ENCODE peak calls at places on chromosomes 2 and 18, in ten cellular contexts. One of them, this sample, is unnamed. For H3K9me3, the result is how much of the 10 kb centered on the place peaks cover.

GRCh38 chr2:203451686-203452085 is 83.4 kb downstream of the RAPH1 start:
- DNase-seq in heart right ventricle: no peak
- DNase-seq in Peyer's patch: no peak
- DNase-seq in SJCRH30: no peak
- DNase-seq in mammary epithelial cell: no peak
- DNase-seq in endothelial cell of umbilical vein: no peak
- DNase-seq in adrenal gland: no peak
- DNase-seq in fibroblast of lung: no peak
- DNase-seq in pancreas: no peak
- DNase-seq in CD8-positive, alpha-beta T cell: no peak
- DNase-seq in this sample: no peak

GRCh38 chr18:12862874-12863482 is 21.1 kb downstream of the PTPN2 start:
- DNase-seq in heart right ventricle: no peak
- DNase-seq in Peyer's patch: no peak
- DNase-seq in SJCRH30: no peak
- DNase-seq in mammary epithelial cell: no peak
- DNase-seq in endothelial cell of umbilical vein: no peak
- DNase-seq in adrenal gland: no peak
- DNase-seq in fibroblast of lung: no peak
- DNase-seq in pancreas: no peak
- DNase-seq in CD8-positive, alpha-beta T cell: no peak
- DNase-seq in this sample: no peak

GRCh38 chr2:204625135-204625534 is 79.9 kb downstream of the PARD3B start:
- DNase-seq in heart right ventricle: no peak
- DNase-seq in Peyer's patch: no peak
- DNase-seq in SJCRH30: no peak
- DNase-seq in mammary epithelial cell: peak
- DNase-seq in endothelial cell of umbilical vein: peak
- DNase-seq in adrenal gland: no peak
- DNase-seq in fibroblast of lung: peak
- DNase-seq in pancreas: no peak
- DNase-seq in CD8-positive, alpha-beta T cell: no peak
- DNase-seq in this sample: no peak

GRCh38 chr2:192126912-192127311 is 67.8 kb downstream of the TMEFF2 start:
- DNase-seq in heart right ventricle: no peak
- DNase-seq in Peyer's patch: no peak
- DNase-seq in SJCRH30: no peak
- DNase-seq in mammary epithelial cell: no peak
- DNase-seq in endothelial cell of umbilical vein: no peak
- DNase-seq in adrenal gland: no peak
- DNase-seq in fibroblast of lung: no peak
- DNase-seq in pancreas: no peak
- DNase-seq in CD8-positive, alpha-beta T cell: no peak
- DNase-seq in this sample: no peak

GRCh38 chr2:178482437-178482836 is 2.2 kb downstream of the PLEKHA3 start:
- DNase-seq in heart right ventricle: no peak
- DNase-seq in Peyer's patch: no peak
- DNase-seq in SJCRH30: no peak
- DNase-seq in mammary epithelial cell: no peak
- DNase-seq in endothelial cell of umbilical vein: no peak
- DNase-seq in adrenal gland: no peak
- DNase-seq in fibroblast of lung: no peak
- DNase-seq in pancreas: no peak
- DNase-seq in CD8-positive, alpha-beta T cell: no peak
- DNase-seq in this sample: no peak

GRCh38 chr2:151238527-151239487 is 22.9 kb downstream of the RBM43 start:
- DNase-seq in heart right ventricle: peak
- DNase-seq in Peyer's patch: no peak
- DNase-seq in SJCRH30: peak
- DNase-seq in mammary epithelial cell: peak
- DNase-seq in endothelial cell of umbilical vein: peak
- DNase-seq in adrenal gland: peak
- DNase-seq in fibroblast of lung: peak
- DNase-seq in pancreas: peak
- DNase-seq in CD8-positive, alpha-beta T cell: peak
- DNase-seq in this sample: no peak

GRCh38 chr2:232979871-232980461 is 33.1 kb downstream of the NGEF start:
- DNase-seq in heart right ventricle: no peak
- DNase-seq in Peyer's patch: peak
- DNase-seq in SJCRH30: no peak
- DNase-seq in mammary epithelial cell: peak
- DNase-seq in endothelial cell of umbilical vein: no peak
- DNase-seq in adrenal gland: peak
- DNase-seq in fibroblast of lung: peak
- DNase-seq in pancreas: no peak
- DNase-seq in CD8-positive, alpha-beta T cell: no peak
- DNase-seq in this sample: no peak

GRCh38 chr2:10019174-10019971 is 24.0 kb upstream of the KLF11 start:
- DNase-seq in heart right ventricle: no peak
- DNase-seq in Peyer's patch: no peak
- DNase-seq in SJCRH30: no peak
- DNase-seq in mammary epithelial cell: peak
- DNase-seq in endothelial cell of umbilical vein: no peak
- DNase-seq in adrenal gland: no peak
- DNase-seq in fibroblast of lung: no peak
- DNase-seq in pancreas: no peak
- DNase-seq in CD8-positive, alpha-beta T cell: no peak
- DNase-seq in this sample: no peak

GRCh38 chr18:13527730-13528129 is 198.6 kb downstream of the FAM210A start:
- DNase-seq in heart right ventricle: no peak
- DNase-seq in Peyer's patch: no peak
- DNase-seq in SJCRH30: no peak
- DNase-seq in mammary epithelial cell: no peak
- DNase-seq in endothelial cell of umbilical vein: no peak
- DNase-seq in adrenal gland: peak
- DNase-seq in fibroblast of lung: no peak
- DNase-seq in pancreas: no peak
- DNase-seq in CD8-positive, alpha-beta T cell: no peak
- DNase-seq in this sample: no peak

GRCh38 chr2:61426267-61426897 is 44.5 kb downstream of the USP34 start:
- DNase-seq in heart right ventricle: no peak
- DNase-seq in Peyer's patch: peak
- DNase-seq in SJCRH30: no peak
- DNase-seq in mammary epithelial cell: peak
- DNase-seq in endothelial cell of umbilical vein: peak
- DNase-seq in adrenal gland: no peak
- DNase-seq in fibroblast of lung: no peak
- DNase-seq in pancreas: peak
- DNase-seq in CD8-positive, alpha-beta T cell: peak
- DNase-seq in this sample: peak

GRCh38 chr2:114368705-114369104 is 73.7 kb upstream of the DPP10 start:
- DNase-seq in heart right ventricle: no peak
- DNase-seq in Peyer's patch: no peak
- DNase-seq in SJCRH30: no peak
- DNase-seq in mammary epithelial cell: no peak
- DNase-seq in endothelial cell of umbilical vein: no peak
- DNase-seq in adrenal gland: no peak
- DNase-seq in fibroblast of lung: no peak
- DNase-seq in pancreas: no peak
- DNase-seq in CD8-positive, alpha-beta T cell: no peak
- DNase-seq in this sample: no peak

GRCh38 chr2:48018480-48018879 is 112.2 kb upstream of the FBXO11 start:
- DNase-seq in heart right ventricle: no peak
- DNase-seq in Peyer's patch: no peak
- DNase-seq in SJCRH30: no peak
- DNase-seq in mammary epithelial cell: no peak
- DNase-seq in endothelial cell of umbilical vein: no peak
- DNase-seq in adrenal gland: no peak
- DNase-seq in fibroblast of lung: no peak
- DNase-seq in pancreas: no peak
- DNase-seq in CD8-positive, alpha-beta T cell: no peak
- DNase-seq in this sample: no peak

GRCh38 chr2:48017136-48017535 is 110.8 kb upstream of the FBXO11 start:
- DNase-seq in heart right ventricle: no peak
- DNase-seq in Peyer's patch: no peak
- DNase-seq in SJCRH30: no peak
- DNase-seq in mammary epithelial cell: no peak
- DNase-seq in endothelial cell of umbilical vein: no peak
- DNase-seq in adrenal gland: no peak
- DNase-seq in fibroblast of lung: no peak
- DNase-seq in pancreas: no peak
- DNase-seq in CD8-positive, alpha-beta T cell: no peak
- DNase-seq in this sample: no peak

GRCh38 chr2:48016620-48017019 is 110.3 kb upstream of the FBXO11 start:
- DNase-seq in heart right ventricle: no peak
- DNase-seq in Peyer's patch: no peak
- DNase-seq in SJCRH30: no peak
- DNase-seq in mammary epithelial cell: no peak
- DNase-seq in endothelial cell of umbilical vein: no peak
- DNase-seq in adrenal gland: no peak
- DNase-seq in fibroblast of lung: no peak
- DNase-seq in pancreas: no peak
- DNase-seq in CD8-positive, alpha-beta T cell: peak
- DNase-seq in this sample: no peak
- H3K9me3 ChIP-seq in heart right ventricle: under half
- H3K9me3 ChIP-seq in Peyer's patch: under half
- H3K9me3 ChIP-seq in SJCRH30: under half
- H3K9me3 ChIP-seq in mammary epithelial cell: under half
- H3K9me3 ChIP-seq in endothelial cell of umbilical vein: under half
- H3K9me3 ChIP-seq in adrenal gland: under half
- H3K9me3 ChIP-seq in fibroblast of lung: under half
- H3K9me3 ChIP-seq in pancreas: under half
- H3K9me3 ChIP-seq in CD8-positive, alpha-beta T cell: under half
- H3K9me3 ChIP-seq in this sample: under half

GRCh38 chr2:148508878-148509702 is 135.5 kb upstream of the EPC2 start:
- DNase-seq in heart right ventricle: peak
- DNase-seq in Peyer's patch: peak
- DNase-seq in SJCRH30: peak
- DNase-seq in mammary epithelial cell: peak
- DNase-seq in endothelial cell of umbilical vein: peak
- DNase-seq in adrenal gland: peak
- DNase-seq in fibroblast of lung: peak
- DNase-seq in pancreas: peak
- DNase-seq in CD8-positive, alpha-beta T cell: peak
- DNase-seq in this sample: peak
- H3K4me3 ChIP-seq in heart right ventricle: no peak
- H3K4me3 ChIP-seq in Peyer's patch: peak
- H3K4me3 ChIP-seq in SJCRH30: peak
- H3K4me3 ChIP-seq in mammary epithelial cell: peak
- H3K4me3 ChIP-seq in endothelial cell of umbilical vein: no peak
- H3K4me3 ChIP-seq in adrenal gland: no peak
- H3K4me3 ChIP-seq in fibroblast of lung: no peak
- H3K4me3 ChIP-seq in pancreas: no peak
- H3K4me3 ChIP-seq in CD8-positive, alpha-beta T cell: peak
- H3K4me3 ChIP-seq in this sample: peak

DNA sequence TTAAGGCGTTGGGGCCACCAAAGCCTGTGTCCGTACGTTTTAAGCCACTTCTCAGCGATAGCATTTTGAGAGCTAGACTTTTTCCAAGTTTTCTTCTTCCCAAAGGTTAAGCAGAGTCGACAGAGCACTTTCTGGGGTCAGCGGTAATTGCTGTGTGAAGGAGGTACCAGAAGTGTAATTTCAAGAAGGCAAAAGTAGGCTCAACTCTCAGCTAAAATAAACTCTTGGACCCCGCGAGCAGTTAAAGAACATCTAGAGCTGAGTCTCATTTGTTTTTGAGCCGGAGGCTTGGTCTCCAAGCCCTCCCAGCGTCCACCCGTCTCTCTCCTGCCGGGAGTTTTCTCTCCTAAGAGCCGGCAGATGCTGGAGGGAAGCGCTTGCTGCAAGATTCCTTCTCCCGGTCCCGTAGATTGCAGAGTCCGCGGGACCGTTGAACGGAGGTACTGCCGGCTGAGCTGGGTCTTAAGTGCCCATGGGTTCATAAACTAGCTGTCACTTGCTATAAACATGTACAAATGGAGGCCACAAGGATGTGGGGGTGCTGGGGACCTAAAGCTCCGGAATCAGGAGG is 2.0 kb upstream of the PAX3 start:
- DNase-seq in heart right ventricle: no peak
- DNase-seq in Peyer's patch: no peak
- DNase-seq in SJCRH30: no peak
- DNase-seq in mammary epithelial cell: no peak
- DNase-seq in endothelial cell of umbilical vein: no peak
- DNase-seq in adrenal gland: no peak
- DNase-seq in fibroblast of lung: peak
- DNase-seq in pancreas: no peak
- DNase-seq in CD8-positive, alpha-beta T cell: no peak
- DNase-seq in this sample: no peak
- H3K9me3 ChIP-seq in heart right ventricle: under half
- H3K9me3 ChIP-seq in Peyer's patch: under half
- H3K9me3 ChIP-seq in SJCRH30: under half
- H3K9me3 ChIP-seq in mammary epithelial cell: under half
- H3K9me3 ChIP-seq in endothelial cell of umbilical vein: under half
- H3K9me3 ChIP-seq in adrenal gland: under half
- H3K9me3 ChIP-seq in fibroblast of lung: under half
- H3K9me3 ChIP-seq in pancreas: under half
- H3K9me3 ChIP-seq in CD8-positive, alpha-beta T cell: under half
- H3K9me3 ChIP-seq in this sample: under half

GRCh38 chr2:170743530-170744239 is 26.5 kb upstream of the ERICH2 start:
- DNase-seq in heart right ventricle: no peak
- DNase-seq in Peyer's patch: no peak
- DNase-seq in SJCRH30: no peak
- DNase-seq in mammary epithelial cell: no peak
- DNase-seq in endothelial cell of umbilical vein: no peak
- DNase-seq in adrenal gland: no peak
- DNase-seq in fibroblast of lung: no peak
- DNase-seq in pancreas: no peak
- DNase-seq in CD8-positive, alpha-beta T cell: no peak
- DNase-seq in this sample: no peak
- H3K4me3 ChIP-seq in heart right ventricle: no peak
- H3K4me3 ChIP-seq in Peyer's patch: no peak
- H3K4me3 ChIP-seq in SJCRH30: no peak
- H3K4me3 ChIP-seq in mammary epithelial cell: no peak
- H3K4me3 ChIP-seq in endothelial cell of umbilical vein: no peak
- H3K4me3 ChIP-seq in adrenal gland: no peak
- H3K4me3 ChIP-seq in fibroblast of lung: no peak
- H3K4me3 ChIP-seq in pancreas: no peak
- H3K4me3 ChIP-seq in CD8-positive, alpha-beta T cell: no peak
- H3K4me3 ChIP-seq in this sample: no peak

DNA sequence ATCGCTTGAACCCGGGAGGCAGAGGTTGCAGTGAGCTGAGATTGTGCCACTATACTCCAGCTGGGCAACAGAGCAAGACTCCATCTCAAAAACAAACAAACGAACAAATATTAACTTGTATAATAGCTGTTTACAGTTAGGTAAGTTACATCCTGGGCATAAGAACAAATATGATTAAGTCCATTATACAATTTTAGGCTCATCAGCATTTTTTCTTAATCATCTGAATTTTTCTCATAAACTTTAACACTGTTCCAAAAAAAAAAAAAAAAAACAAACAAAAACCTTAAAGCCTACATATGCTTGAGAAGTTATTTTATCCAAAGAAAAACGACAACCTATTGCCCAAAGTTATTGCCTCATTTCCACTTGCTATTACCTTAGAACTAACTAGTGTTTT is 1042.5 kb downstream of the DPP10 start:
- DNase-seq in heart right ventricle: no peak
- DNase-seq in Peyer's patch: no peak
- DNase-seq in SJCRH30: no peak
- DNase-seq in mammary epithelial cell: no peak
- DNase-seq in endothelial cell of umbilical vein: no peak
- DNase-seq in adrenal gland: no peak
- DNase-seq in fibroblast of lung: no peak
- DNase-seq in pancreas: no peak
- DNase-seq in CD8-positive, alpha-beta T cell: no peak
- DNase-seq in this sample: no peak
- H3K9me3 ChIP-seq in heart right ventricle: under half
- H3K9me3 ChIP-seq in Peyer's patch: under half
- H3K9me3 ChIP-seq in SJCRH30: under half
- H3K9me3 ChIP-seq in mammary epithelial cell: under half
- H3K9me3 ChIP-seq in endothelial cell of umbilical vein: under half
- H3K9me3 ChIP-seq in adrenal gland: under half
- H3K9me3 ChIP-seq in fibroblast of lung: under half
- H3K9me3 ChIP-seq in pancreas: under half
- H3K9me3 ChIP-seq in CD8-positive, alpha-beta T cell: under half
- H3K9me3 ChIP-seq in this sample: under half

GRCh38 chr2:169014780-169015179 is 16.3 kb downstream of the ABCB11 start:
- DNase-seq in heart right ventricle: no peak
- DNase-seq in Peyer's patch: no peak
- DNase-seq in SJCRH30: no peak
- DNase-seq in mammary epithelial cell: no peak
- DNase-seq in endothelial cell of umbilical vein: no peak
- DNase-seq in adrenal gland: no peak
- DNase-seq in fibroblast of lung: no peak
- DNase-seq in pancreas: no peak
- DNase-seq in CD8-positive, alpha-beta T cell: no peak
- DNase-seq in this sample: no peak
- H3K4me3 ChIP-seq in heart right ventricle: no peak
- H3K4me3 ChIP-seq in Peyer's patch: no peak
- H3K4me3 ChIP-seq in SJCRH30: no peak
- H3K4me3 ChIP-seq in mammary epithelial cell: no peak
- H3K4me3 ChIP-seq in endothelial cell of umbilical vein: no peak
- H3K4me3 ChIP-seq in adrenal gland: no peak
- H3K4me3 ChIP-seq in fibroblast of lung: no peak
- H3K4me3 ChIP-seq in pancreas: no peak
- H3K4me3 ChIP-seq in CD8-positive, alpha-beta T cell: no peak
- H3K4me3 ChIP-seq in this sample: no peak

This sample was measured in stomach.